ENCODE peak calls at places on chromosomes 3 and 15, in five cellular contexts. One of them, this sample, is unnamed.

GRCh38 chr3:31065765-31066164 is 171.3 kb upstream of the GADL1 start:
- DNase-seq in hepatocyte: no peak
- DNase-seq in body of pancreas: no peak
- DNase-seq in mucosa of descending colon: no peak
- DNase-seq in GM23248: peak
- DNase-seq in this sample: no peak

GRCh38 chr15:66886241-66886675 is 179.1 kb upstream of the SMAD3 start:
- DNase-seq in hepatocyte: no peak
- DNase-seq in body of pancreas: no peak
- DNase-seq in mucosa of descending colon: no peak
- DNase-seq in GM23248: no peak
- DNase-seq in this sample: no peak

GRCh38 chr3:42600958-42601675 is 631 bp downstream of the NKTR start:
- DNase-seq in hepatocyte: peak
- DNase-seq in body of pancreas: no peak
- DNase-seq in mucosa of descending colon: peak
- DNase-seq in GM23248: peak
- DNase-seq in this sample: peak

GRCh38 chr3:156291269-156292123 is 171.1 kb downstream of the KCNAB1 start:
- DNase-seq in hepatocyte: peak
- DNase-seq in body of pancreas: peak
- DNase-seq in mucosa of descending colon: no peak
- DNase-seq in GM23248: peak
- DNase-seq in this sample: peak

GRCh38 chr3:52532838-52533622 is 627 bp downstream of the NT5DC2 start:
- DNase-seq in hepatocyte: peak
- DNase-seq in body of pancreas: peak
- DNase-seq in mucosa of descending colon: peak
- DNase-seq in GM23248: peak
- DNase-seq in this sample: no peak

GRCh38 chr15:63362196-63362595 is 19.4 kb downstream of the CA12 start:
- DNase-seq in hepatocyte: no peak
- DNase-seq in body of pancreas: peak
- DNase-seq in mucosa of descending colon: peak
- DNase-seq in GM23248: no peak
- DNase-seq in this sample: no peak

GRCh38 chr15:96321422-96322391 is 8.8 kb upstream of the NR2F2 start:
- DNase-seq in hepatocyte: peak
- DNase-seq in body of pancreas: no peak
- DNase-seq in mucosa of descending colon: no peak
- DNase-seq in GM23248: peak
- DNase-seq in this sample: no peak

GRCh38 chr3:123953735-123954134 is 7.3 kb downstream of the CCDC14 start:
- DNase-seq in hepatocyte: no peak
- DNase-seq in body of pancreas: no peak
- DNase-seq in mucosa of descending colon: no peak
- DNase-seq in GM23248: no peak
- DNase-seq in this sample: no peak

GRCh38 chr3:64848822-64849221 is 161.0 kb upstream of the ADAMTS9 start:
- DNase-seq in hepatocyte: no peak
- DNase-seq in body of pancreas: no peak
- DNase-seq in mucosa of descending colon: peak
- DNase-seq in GM23248: peak
- DNase-seq in this sample: peak

GRCh38 chr15:85333132-85333831 is 47.1 kb upstream of the AKAP13 start:
- DNase-seq in hepatocyte: peak
- DNase-seq in body of pancreas: no peak
- DNase-seq in mucosa of descending colon: no peak
- DNase-seq in GM23248: peak
- DNase-seq in this sample: peak

GRCh38 chr3:178100881-178101280 is 435.4 kb upstream of the KCNMB2 start:
- DNase-seq in hepatocyte: no peak
- DNase-seq in body of pancreas: no peak
- DNase-seq in mucosa of descending colon: no peak
- DNase-seq in GM23248: no peak
- DNase-seq in this sample: peak

GRCh38 chr3:190265795-190266194 is 56.5 kb downstream of the CLDN1 start:
- DNase-seq in hepatocyte: peak
- DNase-seq in body of pancreas: peak
- DNase-seq in mucosa of descending colon: peak
- DNase-seq in GM23248: peak
- DNase-seq in this sample: peak

GRCh38 chr3:146325170-146325569 is 74.3 kb upstream of the PLSCR4 start:
- DNase-seq in hepatocyte: no peak
- DNase-seq in body of pancreas: no peak
- DNase-seq in mucosa of descending colon: no peak
- DNase-seq in GM23248: no peak
- DNase-seq in this sample: no peak

GRCh38 chr3:58025824-58026579 is 17.8 kb downstream of the FLNB start:
- DNase-seq in hepatocyte: peak
- DNase-seq in body of pancreas: peak
- DNase-seq in mucosa of descending colon: peak
- DNase-seq in GM23248: peak
- DNase-seq in this sample: no peak

GRCh38 chr15:42491540-42492225 is 742 bp upstream of the ZNF106 start:
- DNase-seq in hepatocyte: peak
- DNase-seq in body of pancreas: no peak
- DNase-seq in mucosa of descending colon: no peak
- DNase-seq in GM23248: peak
- DNase-seq in this sample: peak

GRCh38 chr3:63814300-63814699 is 4.8 kb upstream of the C3orf49 start:
- DNase-seq in hepatocyte: peak
- DNase-seq in body of pancreas: no peak
- DNase-seq in mucosa of descending colon: no peak
- DNase-seq in GM23248: peak
- DNase-seq in this sample: no peak

GRCh38 chr3:155554777-155555445 is 190.0 kb downstream of the PLCH1 start:
- DNase-seq in hepatocyte: peak
- DNase-seq in body of pancreas: peak
- DNase-seq in mucosa of descending colon: no peak
- DNase-seq in GM23248: no peak
- DNase-seq in this sample: no peak

GRCh38 chr15:62758126-62758951 is 284.2 kb upstream of the TPM1 start:
- DNase-seq in hepatocyte: no peak
- DNase-seq in body of pancreas: peak
- DNase-seq in mucosa of descending colon: peak
- DNase-seq in GM23248: peak
- DNase-seq in this sample: peak

GRCh38 chr15:81196576-81197254 is at the start of gene IL16:
- DNase-seq in hepatocyte: no peak
- DNase-seq in body of pancreas: no peak
- DNase-seq in mucosa of descending colon: no peak
- DNase-seq in GM23248: no peak
- DNase-seq in this sample: no peak

GRCh38 chr3:9669720-9670432 is 20.6 kb downstream of the MTMR14 start:
- DNase-seq in hepatocyte: no peak
- DNase-seq in body of pancreas: peak
- DNase-seq in mucosa of descending colon: no peak
- DNase-seq in GM23248: peak
- DNase-seq in this sample: peak

GRCh38 chr3:175386630-175387029 is 527.5 kb downstream of the NAALADL2 start:
- DNase-seq in hepatocyte: no peak
- DNase-seq in body of pancreas: no peak
- DNase-seq in mucosa of descending colon: no peak
- DNase-seq in GM23248: peak
- DNase-seq in this sample: peak

GRCh38 chr3:48507256-48508061 is 3.5 kb upstream of the SHISA5 start:
- DNase-seq in hepatocyte: peak
- DNase-seq in body of pancreas: peak
- DNase-seq in mucosa of descending colon: peak
- DNase-seq in GM23248: peak
- DNase-seq in this sample: peak

GRCh38 chr15:94080416-94080815 is 150.9 kb upstream of the MCTP2 start:
- DNase-seq in hepatocyte: no peak
- DNase-seq in body of pancreas: no peak
- DNase-seq in mucosa of descending colon: peak
- DNase-seq in GM23248: peak
- DNase-seq in this sample: peak

GRCh38 chr15:73334086-73334485 is 34.7 kb downstream of the HCN4 start:
- DNase-seq in hepatocyte: no peak
- DNase-seq in body of pancreas: no peak
- DNase-seq in mucosa of descending colon: no peak
- DNase-seq in GM23248: no peak
- DNase-seq in this sample: no peak

GRCh38 chr15:29132786-29133185 is 136.8 kb downstream of the NSMCE3 start:
- DNase-seq in hepatocyte: no peak
- DNase-seq in body of pancreas: no peak
- DNase-seq in mucosa of descending colon: no peak
- DNase-seq in GM23248: no peak
- DNase-seq in this sample: no peak

GRCh38 chr3:74303711-74304110 is 310.7 kb downstream of the CNTN3 start:
- DNase-seq in hepatocyte: no peak
- DNase-seq in body of pancreas: no peak
- DNase-seq in mucosa of descending colon: no peak
- DNase-seq in GM23248: no peak
- DNase-seq in this sample: no peak

GRCh38 chr15:76341366-76342045 is 4.9 kb downstream of the ISL2 start:
- DNase-seq in hepatocyte: no peak
- DNase-seq in body of pancreas: peak
- DNase-seq in mucosa of descending colon: peak
- DNase-seq in GM23248: no peak
- DNase-seq in this sample: no peak

GRCh38 chr3:187572431-187572830 is 97.8 kb downstream of the SST start:
- DNase-seq in hepatocyte: no peak
- DNase-seq in body of pancreas: no peak
- DNase-seq in mucosa of descending colon: no peak
- DNase-seq in GM23248: no peak
- DNase-seq in this sample: no peak

GRCh38 chr3:55486857-55487375 is at the start of gene WNT5A:
- DNase-seq in hepatocyte: peak
- DNase-seq in body of pancreas: peak
- DNase-seq in mucosa of descending colon: peak
- DNase-seq in GM23248: peak
- DNase-seq in this sample: peak

DNA sequence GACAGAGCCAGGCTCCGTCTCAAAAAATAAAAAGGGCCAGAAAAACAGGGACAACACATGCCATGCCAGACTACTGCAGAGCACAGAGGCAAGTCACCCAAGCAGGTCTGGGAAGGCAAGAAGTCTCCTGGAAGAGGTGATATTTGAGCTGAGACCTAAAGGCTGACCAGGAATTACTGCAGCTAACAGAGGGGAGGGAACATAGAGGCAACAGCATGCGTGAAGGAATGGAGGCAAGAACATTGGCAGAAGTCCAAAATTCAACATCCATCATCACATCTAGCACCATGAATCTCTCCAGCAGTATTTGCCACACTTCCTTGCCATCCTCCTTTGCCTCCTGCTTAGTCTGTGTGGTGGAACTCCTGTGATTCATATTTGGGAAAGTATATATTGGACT is 916 bp upstream of the TSEN2 start:
- DNase-seq in hepatocyte: no peak
- DNase-seq in body of pancreas: no peak
- DNase-seq in mucosa of descending colon: peak
- DNase-seq in GM23248: peak
- DNase-seq in this sample: no peak
- H3K4me3 ChIP-seq in hepatocyte: no peak
- H3K4me3 ChIP-seq in body of pancreas: no peak
- H3K4me3 ChIP-seq in mucosa of descending colon: peak
- H3K4me3 ChIP-seq in GM23248: peak
- H3K4me3 ChIP-seq in this sample: no peak

GRCh38 chr3:33737146-33737545 is 19.1 kb upstream of the CLASP2 start:
- DNase-seq in hepatocyte: no peak
- DNase-seq in body of pancreas: no peak
- DNase-seq in mucosa of descending colon: no peak
- DNase-seq in GM23248: no peak
- DNase-seq in this sample: no peak
- H3K4me3 ChIP-seq in hepatocyte: no peak
- H3K4me3 ChIP-seq in body of pancreas: no peak
- H3K4me3 ChIP-seq in mucosa of descending colon: no peak
- H3K4me3 ChIP-seq in GM23248: no peak
- H3K4me3 ChIP-seq in this sample: no peak

DNA sequence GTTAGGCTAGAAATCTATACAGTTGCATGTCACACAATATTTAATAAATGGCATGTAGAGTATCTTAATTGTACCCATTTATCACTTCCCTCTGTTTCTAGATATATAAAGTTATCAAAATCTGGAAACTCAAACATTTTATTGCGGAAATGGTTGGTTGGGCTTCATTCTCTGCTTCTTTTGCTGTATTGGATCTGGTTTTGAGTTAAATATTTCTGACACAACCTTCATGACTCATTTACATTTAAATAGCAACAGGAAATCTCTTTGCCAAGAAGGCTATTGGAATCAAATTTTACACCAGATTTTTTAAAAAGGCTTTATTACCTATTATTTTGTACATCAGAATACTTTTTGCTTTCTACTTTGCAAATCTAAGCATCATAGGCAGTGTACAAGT is 153.8 kb downstream of the EBLN2 start:
- DNase-seq in hepatocyte: no peak
- DNase-seq in body of pancreas: no peak
- DNase-seq in mucosa of descending colon: no peak
- DNase-seq in GM23248: peak
- DNase-seq in this sample: peak
- H3K4me3 ChIP-seq in hepatocyte: no peak
- H3K4me3 ChIP-seq in body of pancreas: no peak
- H3K4me3 ChIP-seq in mucosa of descending colon: no peak
- H3K4me3 ChIP-seq in GM23248: peak
- H3K4me3 ChIP-seq in this sample: no peak

GRCh38 chr3:45655906-45656305 is 33.3 kb upstream of the SACM1L start:
- DNase-seq in hepatocyte: no peak
- DNase-seq in body of pancreas: no peak
- DNase-seq in mucosa of descending colon: no peak
- DNase-seq in GM23248: no peak
- DNase-seq in this sample: no peak

GRCh38 chr3:45657853-45658252 is 31.3 kb upstream of the SACM1L start:
- DNase-seq in hepatocyte: no peak
- DNase-seq in body of pancreas: no peak
- DNase-seq in mucosa of descending colon: no peak
- DNase-seq in GM23248: no peak
- DNase-seq in this sample: no peak

GRCh38 chr3:45653205-45653604 is 36.0 kb upstream of the SACM1L start:
- DNase-seq in hepatocyte: no peak
- DNase-seq in body of pancreas: no peak
- DNase-seq in mucosa of descending colon: no peak
- DNase-seq in GM23248: no peak
- DNase-seq in this sample: no peak

GRCh38 chr3:45656575-45657363 is 32.4 kb upstream of the SACM1L start:
- DNase-seq in hepatocyte: peak
- DNase-seq in body of pancreas: peak
- DNase-seq in mucosa of descending colon: peak
- DNase-seq in GM23248: peak
- DNase-seq in this sample: peak

DNA sequence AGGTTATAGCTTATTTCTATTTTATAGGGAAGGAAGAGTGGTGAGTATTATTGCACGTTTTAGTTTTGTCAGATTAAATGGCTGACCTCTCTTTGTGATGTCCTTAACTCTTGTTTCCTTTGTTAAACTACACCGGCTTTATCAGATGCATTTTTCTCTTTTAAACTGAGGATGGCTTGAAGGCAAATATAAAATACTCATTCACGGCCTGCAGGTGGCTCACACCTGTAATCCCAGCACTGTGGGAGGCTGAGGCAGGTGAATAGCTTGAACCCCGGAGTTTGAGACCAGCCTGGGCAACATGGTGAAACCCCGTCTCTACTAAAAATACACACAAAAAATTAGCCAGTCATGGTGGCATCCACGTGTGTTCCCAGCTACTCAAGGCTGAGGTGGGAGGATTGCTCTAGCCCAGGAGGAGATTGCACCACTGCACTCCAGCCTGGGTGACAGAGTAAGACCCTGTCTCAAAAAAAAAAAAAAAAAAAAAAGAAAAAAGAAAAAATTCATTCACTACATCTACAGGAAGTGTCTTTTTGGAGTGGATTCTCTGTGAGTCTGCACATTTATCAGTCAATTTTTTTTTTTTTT is 34.8 kb upstream of the SACM1L start:
- DNase-seq in hepatocyte: no peak
- DNase-seq in body of pancreas: no peak
- DNase-seq in mucosa of descending colon: no peak
- DNase-seq in GM23248: no peak
- DNase-seq in this sample: no peak
- H3K4me3 ChIP-seq in hepatocyte: no peak
- H3K4me3 ChIP-seq in body of pancreas: no peak
- H3K4me3 ChIP-seq in mucosa of descending colon: no peak
- H3K4me3 ChIP-seq in GM23248: no peak
- H3K4me3 ChIP-seq in this sample: no peak